ENCODE peak calls at places on chromosomes 12 and 14, in six cellular contexts. One of them, this sample, is unnamed. For H3K4me1, the result is how much of the 10 kb centered on the place peaks cover.

GRCh38 chr12:12272869-12273268 is 6.0 kb upstream of the LRP6 start:
- DNase-seq in IMR-90: no peak
- DNase-seq in H9: no peak
- DNase-seq in neuronal stem cell: no peak
- DNase-seq in trophoblast cell: no peak
- DNase-seq in H1: no peak
- DNase-seq in this sample: peak

GRCh38 chr14:77026930-77027537 is 1.5 kb downstream of the IRF2BPL start:
- DNase-seq in IMR-90: peak
- DNase-seq in H9: no peak
- DNase-seq in neuronal stem cell: peak
- DNase-seq in trophoblast cell: peak
- DNase-seq in H1: no peak
- DNase-seq in this sample: peak

GRCh38 chr12:2672863-2673262 is 121.9 kb upstream of the FKBP4 start:
- DNase-seq in IMR-90: no peak
- DNase-seq in H9: no peak
- DNase-seq in neuronal stem cell: no peak
- DNase-seq in trophoblast cell: no peak
- DNase-seq in H1: no peak
- DNase-seq in this sample: no peak

GRCh38 chr14:39016733-39017095 is 86.3 kb downstream of the SEC23A start:
- DNase-seq in IMR-90: no peak
- DNase-seq in H9: no peak
- DNase-seq in neuronal stem cell: no peak
- DNase-seq in trophoblast cell: no peak
- DNase-seq in H1: no peak
- DNase-seq in this sample: no peak

GRCh38 chr12:12282761-12283160 is 15.9 kb upstream of the LRP6 start:
- DNase-seq in IMR-90: peak
- DNase-seq in H9: no peak
- DNase-seq in neuronal stem cell: no peak
- DNase-seq in trophoblast cell: peak
- DNase-seq in H1: no peak
- DNase-seq in this sample: peak

GRCh38 chr12:103801709-103802585 is 39.1 kb downstream of the NT5DC3 start:
- DNase-seq in IMR-90: peak
- DNase-seq in H9: no peak
- DNase-seq in neuronal stem cell: no peak
- DNase-seq in trophoblast cell: no peak
- DNase-seq in H1: no peak
- DNase-seq in this sample: peak

GRCh38 chr12:65937181-65937641 is 112.9 kb downstream of the HMGA2 start:
- DNase-seq in IMR-90: peak
- DNase-seq in H9: no peak
- DNase-seq in neuronal stem cell: no peak
- DNase-seq in trophoblast cell: no peak
- DNase-seq in H1: no peak
- DNase-seq in this sample: peak

GRCh38 chr14:65203574-65203973 is 101.3 kb upstream of the MAX start:
- DNase-seq in IMR-90: no peak
- DNase-seq in H9: no peak
- DNase-seq in neuronal stem cell: no peak
- DNase-seq in trophoblast cell: no peak
- DNase-seq in H1: no peak
- DNase-seq in this sample: no peak

GRCh38 chr14:102889615-102890014 is 32.8 kb upstream of the AMN start:
- DNase-seq in IMR-90: no peak
- DNase-seq in H9: no peak
- DNase-seq in neuronal stem cell: no peak
- DNase-seq in trophoblast cell: no peak
- DNase-seq in H1: no peak
- DNase-seq in this sample: no peak

GRCh38 chr12:127108360-127109215 is 1158.4 kb upstream of the TMEM132C start:
- DNase-seq in IMR-90: peak
- DNase-seq in H9: peak
- DNase-seq in neuronal stem cell: peak
- DNase-seq in trophoblast cell: peak
- DNase-seq in H1: no peak
- DNase-seq in this sample: peak

GRCh38 chr12:77837876-77838291 is 7.2 kb downstream of the NAV3 start:
- DNase-seq in IMR-90: no peak
- DNase-seq in H9: no peak
- DNase-seq in neuronal stem cell: no peak
- DNase-seq in trophoblast cell: no peak
- DNase-seq in H1: no peak
- DNase-seq in this sample: no peak

GRCh38 chr14:96029089-96029650 is 10.0 kb upstream of the C14orf132 start:
- DNase-seq in IMR-90: no peak
- DNase-seq in H9: no peak
- DNase-seq in neuronal stem cell: no peak
- DNase-seq in trophoblast cell: no peak
- DNase-seq in H1: no peak
- DNase-seq in this sample: no peak

GRCh38 chr14:96027356-96028335 is 11.5 kb upstream of the C14orf132 start:
- DNase-seq in IMR-90: no peak
- DNase-seq in H9: no peak
- DNase-seq in neuronal stem cell: no peak
- DNase-seq in trophoblast cell: no peak
- DNase-seq in H1: no peak
- DNase-seq in this sample: no peak

GRCh38 chr14:96030136-96030760 is 8.9 kb upstream of the C14orf132 start:
- DNase-seq in IMR-90: no peak
- DNase-seq in H9: no peak
- DNase-seq in neuronal stem cell: no peak
- DNase-seq in trophoblast cell: no peak
- DNase-seq in H1: no peak
- DNase-seq in this sample: no peak

GRCh38 chr14:96031691-96032090 is 7.5 kb upstream of the C14orf132 start:
- DNase-seq in IMR-90: no peak
- DNase-seq in H9: no peak
- DNase-seq in neuronal stem cell: no peak
- DNase-seq in trophoblast cell: no peak
- DNase-seq in H1: no peak
- DNase-seq in this sample: no peak
- H4K91ac ChIP-seq in IMR-90: no peak
- H4K91ac ChIP-seq in H9: no peak
- H4K91ac ChIP-seq in neuronal stem cell: no peak
- H4K91ac ChIP-seq in trophoblast cell: no peak
- H4K91ac ChIP-seq in H1: no peak
- H4K91ac ChIP-seq in this sample: no peak

DNA sequence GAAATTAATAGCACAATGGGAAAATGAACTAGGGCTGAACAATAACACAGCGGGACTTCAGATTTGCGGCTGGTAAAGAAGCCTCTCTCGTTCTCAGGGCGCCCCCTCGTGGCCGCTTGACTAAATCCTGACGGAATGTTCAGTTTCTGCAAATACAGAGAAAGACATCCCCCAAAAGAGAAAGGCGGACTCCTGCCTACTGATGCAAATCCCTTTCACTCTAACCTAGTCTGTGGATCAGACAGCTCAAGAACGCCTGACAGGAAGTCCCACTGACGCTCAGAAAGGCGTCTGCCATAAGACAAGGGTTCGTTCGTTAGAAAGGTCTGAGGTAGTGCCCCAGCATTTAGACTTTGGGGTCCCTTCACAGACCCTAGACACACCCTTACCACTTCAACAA is 2.5 kb downstream of the NUAK1 start:
- DNase-seq in IMR-90: peak
- DNase-seq in H9: peak
- DNase-seq in neuronal stem cell: peak
- DNase-seq in trophoblast cell: peak
- DNase-seq in H1: peak
- DNase-seq in this sample: peak
- H3K4me1 ChIP-seq in IMR-90: under half
- H3K4me1 ChIP-seq in H9: under half
- H3K4me1 ChIP-seq in neuronal stem cell: under half
- H3K4me1 ChIP-seq in trophoblast cell: under half
- H3K4me1 ChIP-seq in H1: under half
- H3K4me1 ChIP-seq in this sample: under half

DNA sequence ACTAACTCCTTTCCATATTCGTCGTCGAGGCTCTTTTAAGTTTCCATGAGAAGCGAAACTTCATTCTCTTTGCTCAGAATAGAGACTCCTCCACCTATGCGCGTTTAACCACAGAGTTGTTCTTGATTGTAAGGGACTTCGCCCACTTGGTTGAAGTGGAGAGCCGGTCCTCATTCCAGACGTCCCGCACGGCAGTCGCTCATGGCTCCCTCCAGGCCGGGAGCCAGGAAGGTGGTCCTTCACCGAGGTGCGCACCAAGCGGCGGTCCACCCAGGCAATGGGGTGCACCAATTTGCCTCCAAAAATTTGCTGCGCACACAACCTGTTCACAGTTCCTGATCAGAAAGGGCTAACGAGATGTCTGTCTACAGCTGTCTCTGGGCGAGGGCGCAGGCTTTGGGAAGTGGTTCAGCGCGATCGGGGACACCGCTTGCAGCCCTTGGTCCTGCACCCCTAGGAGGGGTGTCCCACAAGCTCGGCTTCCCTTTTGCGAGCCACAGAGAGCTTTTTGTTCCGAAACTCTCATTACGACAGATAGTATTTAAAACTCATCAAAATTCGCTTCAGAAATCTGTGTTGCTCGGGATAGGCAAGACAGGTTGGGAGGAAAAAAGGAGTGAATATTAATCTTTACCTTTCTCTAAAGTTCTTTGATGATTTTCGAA is 6.5 kb upstream of the ALX1 start:
- DNase-seq in IMR-90: no peak
- DNase-seq in H9: peak
- DNase-seq in neuronal stem cell: peak
- DNase-seq in trophoblast cell: no peak
- DNase-seq in H1: no peak
- DNase-seq in this sample: peak
- H4K91ac ChIP-seq in IMR-90: no peak
- H4K91ac ChIP-seq in H9: no peak
- H4K91ac ChIP-seq in neuronal stem cell: no peak
- H4K91ac ChIP-seq in trophoblast cell: no peak
- H4K91ac ChIP-seq in H1: no peak
- H4K91ac ChIP-seq in this sample: no peak

GRCh38 chr12:54000105-54000773 is at the start of gene HOXC9:
- DNase-seq in IMR-90: no peak
- DNase-seq in H9: no peak
- DNase-seq in neuronal stem cell: no peak
- DNase-seq in trophoblast cell: peak
- DNase-seq in H1: no peak
- DNase-seq in this sample: no peak
- H3K4me1 ChIP-seq in IMR-90: under half
- H3K4me1 ChIP-seq in H9: under half
- H3K4me1 ChIP-seq in neuronal stem cell: under half
- H3K4me1 ChIP-seq in trophoblast cell: under half
- H3K4me1 ChIP-seq in H1: under half
- H3K4me1 ChIP-seq in this sample: under half

GRCh38 chr14:71264260-71264659 is 357.0 kb downstream of the PCNX1 start:
- DNase-seq in IMR-90: no peak
- DNase-seq in H9: no peak
- DNase-seq in neuronal stem cell: no peak
- DNase-seq in trophoblast cell: no peak
- DNase-seq in H1: no peak
- DNase-seq in this sample: no peak
- H4K91ac ChIP-seq in IMR-90: no peak
- H4K91ac ChIP-seq in H9: no peak
- H4K91ac ChIP-seq in neuronal stem cell: no peak
- H4K91ac ChIP-seq in trophoblast cell: no peak
- H4K91ac ChIP-seq in H1: no peak
- H4K91ac ChIP-seq in this sample: no peak

This sample was measured in mesenchymal stem cell.